ENCODE peak calls at places on chromosomes 3 and 15, in six cellular contexts. F is cardiac muscle cell, D is testis, M is AG09309, Z is Panc1, B is GM13977. T is an unnamed sample.

GRCh38 chr15:33675246-33675645 is 293.1 kb upstream of the CHRM5 start:
- DNase-seq in M (no peak), Z (peak), B (peak), D (peak), F (peak), T (no peak)

GRCh38 chr3:51874889-51875288 is 512 bp downstream of the IQCF5 start:
- DNase-seq in Z (no peak), M (no peak), F (no peak), D (no peak), B (no peak), T (no peak)

GRCh38 chr3:169071003-169071402 is 592.5 kb downstream of the MECOM start:
- DNase-seq in F (no peak), M (peak), D (no peak), Z (no peak), B (no peak), T (no peak)

GRCh38 chr3:44061268-44061667 is 180.4 kb upstream of the TOPAZ1 start:
- DNase-seq in B (no peak), F (no peak), M (no peak), D (no peak), Z (no peak), T (no peak)

GRCh38 chr3:129622933-129623332 is 16.5 kb upstream of the PLXND1 start:
- DNase-seq in Z (no peak), M (no peak), F (no peak), D (no peak), B (no peak), T (no peak)

GRCh38 chr3:187742351-187743171 is 2.7 kb downstream of the BCL6 start:
- DNase-seq in F (peak), B (no peak), M (no peak), D (peak), Z (no peak), T (no peak)

GRCh38 chr3:52056521-52056967 is at the start of gene DUSP7:
- DNase-seq in Z (no peak), D (peak), F (peak), B (peak), M (no peak), T (peak)

GRCh38 chr3:113097821-113098516 is 107.2 kb downstream of the GTPBP8 start:
- DNase-seq in F (peak), B (no peak), Z (no peak), M (peak), D (no peak), T (no peak)

GRCh38 chr3:97504463-97504862 is 260.1 kb upstream of the ARL6 start:
- DNase-seq in D (no peak), Z (no peak), F (no peak), M (no peak), B (no peak), T (no peak)

GRCh38 chr3:123953735-123954134 is 7.3 kb downstream of the CCDC14 start:
- DNase-seq in F (no peak), B (no peak), M (no peak), Z (no peak), D (no peak), T (no peak)

GRCh38 chr3:11749486-11749885 is 97.2 kb downstream of the TAMM41 start:
- DNase-seq in Z (no peak), D (no peak), M (no peak), B (no peak), F (no peak), T (no peak)

GRCh38 chr15:34043813-34044212 is 4.8 kb upstream of the AVEN start:
- DNase-seq in M (no peak), B (no peak), F (no peak), D (no peak), Z (no peak), T (no peak)

GRCh38 chr3:194607592-194608386 is 25.4 kb downstream of the TMEM44 start:
- DNase-seq in B (no peak), Z (no peak), F (no peak), D (no peak), M (no peak), T (no peak)

GRCh38 chr3:60756636-60757035 is 494.6 kb downstream of the FHIT start:
- DNase-seq in F (no peak), B (no peak), M (no peak), Z (no peak), D (no peak), T (no peak)

GRCh38 chr3:195458188-195458800 is 15.5 kb upstream of the ACAP2 start:
- DNase-seq in D (no peak), B (peak), M (no peak), F (peak), Z (no peak), T (no peak)

GRCh38 chr3:135995766-135996165 is 30.2 kb downstream of the PPP2R3A start:
- DNase-seq in F (no peak), B (no peak), D (no peak), M (no peak), Z (no peak), T (no peak)

GRCh38 chr3:16741103-16741758 is 136.0 kb upstream of the DAZL start:
- DNase-seq in D (no peak), M (peak), F (peak), Z (no peak), B (no peak), T (no peak)

GRCh38 chr3:82085356-82085755 is 323.9 kb upstream of the GBE1 start:
- DNase-seq in M (no peak), F (peak), D (no peak), Z (no peak), B (no peak), T (no peak)

GRCh38 chr3:108388136-108389132 is 92.1 kb downstream of the HHLA2 start:
- DNase-seq in Z (no peak), M (no peak), F (no peak), D (no peak), B (peak), T (no peak)

GRCh38 chr15:32936283-32936918 is 218.6 kb downstream of the GREM1 start:
- DNase-seq in F (peak), B (no peak), D (no peak), Z (no peak), M (peak), T (no peak)

GRCh38 chr15:41838400-41838897 is at the start of gene PLA2G4B:
- DNase-seq in Z (no peak), D (no peak), B (no peak), F (no peak), M (no peak), T (no peak)

GRCh38 chr3:65729553-65729952 is 309.2 kb downstream of the MAGI1 start:
- DNase-seq in D (peak), B (no peak), F (peak), Z (no peak), M (peak), T (no peak)

GRCh38 chr15:37900286-37901221 is 33.9 kb upstream of the TMCO5A start:
- DNase-seq in B (no peak), D (no peak), Z (no peak), F (peak), M (no peak), T (no peak)

GRCh38 chr3:36700537-36701248 is 63.7 kb downstream of the DCLK3 start:
- DNase-seq in Z (peak), D (peak), M (peak), F (peak), B (peak), T (peak)

GRCh38 chr15:53978248-53978906 is at the start of gene UNC13C:
- DNase-seq in D (peak), B (no peak), F (no peak), Z (no peak), M (no peak), T (peak)

GRCh38 chr15:69129026-69129385 is 31.4 kb upstream of the GLCE start:
- DNase-seq in M (no peak), D (peak), F (no peak), B (no peak), Z (no peak), T (no peak)
- TF ChIP-seq CTCF in M (no peak), D (no peak), F (no peak), B (no peak), Z (no peak), T (no peak)

DNA sequence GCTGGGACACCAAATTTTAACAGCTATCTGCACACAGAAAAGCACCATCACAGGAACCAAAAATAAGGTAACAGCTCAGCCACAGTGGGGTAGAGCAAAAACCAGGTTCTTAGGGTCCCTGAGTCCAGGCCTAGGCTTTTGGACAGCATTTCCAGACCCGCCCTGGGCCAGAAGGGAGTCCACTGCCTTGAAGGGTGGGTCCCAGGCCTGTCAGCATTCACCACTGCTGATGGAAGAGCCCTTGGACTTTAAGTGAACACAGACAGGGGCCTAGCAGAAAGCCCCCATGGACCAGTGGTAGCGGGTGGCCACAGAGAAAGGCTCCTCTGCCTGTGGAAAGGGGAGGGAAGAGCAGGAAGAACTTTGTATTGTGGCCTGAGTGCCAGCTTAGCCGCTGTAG is 56.4 kb downstream of the PLCH1 start:
- DNase-seq in B (no peak), Z (no peak), F (no peak), D (no peak), M (no peak), T (no peak)
- TF ChIP-seq CTCF in B (no peak), Z (no peak), F (no peak), D (no peak), M (no peak), T (no peak)

DNA sequence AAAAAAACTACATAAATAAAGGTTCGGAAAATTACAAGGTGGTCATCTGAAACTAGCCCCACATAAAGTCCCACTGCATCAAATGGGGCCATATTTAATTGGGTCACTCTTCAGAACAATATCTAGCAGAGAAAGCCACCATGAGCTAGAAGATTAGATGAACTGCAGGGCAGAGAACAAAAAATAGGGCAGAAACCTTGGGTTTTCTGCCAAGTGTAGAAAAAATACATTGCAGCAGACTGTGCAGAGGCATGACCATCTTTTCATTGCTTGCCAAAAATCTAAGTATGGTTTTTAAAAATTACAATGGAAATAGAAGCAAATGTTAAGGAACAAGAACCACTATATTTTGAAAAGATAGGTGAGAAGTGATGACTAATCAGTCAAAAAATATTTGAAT is 13.1 kb upstream of the GOLM2 start:
- DNase-seq in F (no peak), M (no peak), B (no peak), Z (no peak), D (no peak), T (no peak)
- TF ChIP-seq CTCF in F (no peak), M (no peak), B (no peak), Z (no peak), D (no peak), T (no peak)

GRCh38 chr15:67786646-67787045 is 38.7 kb upstream of the SKOR1 start:
- DNase-seq in Z (no peak), M (no peak), F (no peak), D (no peak), B (no peak), T (no peak)

GRCh38 chr15:67784057-67784781 is 41.1 kb upstream of the SKOR1 start:
- DNase-seq in F (no peak), Z (no peak), M (no peak), D (no peak), B (peak), T (no peak)

GRCh38 chr15:67784856-67785430 is 40.4 kb upstream of the SKOR1 start:
- DNase-seq in M (no peak), F (no peak), Z (no peak), B (no peak), D (no peak), T (no peak)

GRCh38 chr15:67783303-67783702 is 42.0 kb upstream of the SKOR1 start:
- DNase-seq in M (no peak), B (peak), F (no peak), D (no peak), Z (no peak), T (no peak)

GRCh38 chr15:67785431-67785830 is 39.9 kb upstream of the SKOR1 start:
- DNase-seq in F (no peak), B (no peak), Z (no peak), M (no peak), D (no peak), T (no peak)
- TF ChIP-seq CTCF in F (no peak), B (no peak), Z (no peak), M (no peak), D (no peak), T (no peak)

DNA sequence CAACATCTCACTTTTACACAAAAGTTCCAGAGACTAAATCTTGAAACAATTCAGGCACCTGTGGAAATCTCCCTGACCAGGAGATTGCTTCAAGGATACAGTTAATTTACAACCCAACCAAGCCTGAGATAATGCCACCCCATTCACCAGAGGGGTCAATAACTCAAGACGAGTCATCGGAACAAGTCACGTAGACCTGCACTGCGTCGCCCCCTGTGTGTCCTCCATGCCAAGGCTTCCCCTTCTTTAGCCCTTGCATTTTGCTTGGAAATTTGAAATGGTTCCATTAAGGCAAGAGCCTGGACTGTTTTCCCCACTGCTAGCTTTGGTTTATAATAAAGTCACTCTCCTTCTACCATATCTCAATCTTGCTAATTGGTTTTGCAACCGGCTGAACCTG is 129.0 kb upstream of the NEO1 start:
- DNase-seq in D (no peak), Z (no peak), F (no peak), B (no peak), M (no peak), T (no peak)
- TF ChIP-seq CTCF in D (no peak), Z (peak), F (no peak), B (no peak), M (no peak), T (no peak)

DNA sequence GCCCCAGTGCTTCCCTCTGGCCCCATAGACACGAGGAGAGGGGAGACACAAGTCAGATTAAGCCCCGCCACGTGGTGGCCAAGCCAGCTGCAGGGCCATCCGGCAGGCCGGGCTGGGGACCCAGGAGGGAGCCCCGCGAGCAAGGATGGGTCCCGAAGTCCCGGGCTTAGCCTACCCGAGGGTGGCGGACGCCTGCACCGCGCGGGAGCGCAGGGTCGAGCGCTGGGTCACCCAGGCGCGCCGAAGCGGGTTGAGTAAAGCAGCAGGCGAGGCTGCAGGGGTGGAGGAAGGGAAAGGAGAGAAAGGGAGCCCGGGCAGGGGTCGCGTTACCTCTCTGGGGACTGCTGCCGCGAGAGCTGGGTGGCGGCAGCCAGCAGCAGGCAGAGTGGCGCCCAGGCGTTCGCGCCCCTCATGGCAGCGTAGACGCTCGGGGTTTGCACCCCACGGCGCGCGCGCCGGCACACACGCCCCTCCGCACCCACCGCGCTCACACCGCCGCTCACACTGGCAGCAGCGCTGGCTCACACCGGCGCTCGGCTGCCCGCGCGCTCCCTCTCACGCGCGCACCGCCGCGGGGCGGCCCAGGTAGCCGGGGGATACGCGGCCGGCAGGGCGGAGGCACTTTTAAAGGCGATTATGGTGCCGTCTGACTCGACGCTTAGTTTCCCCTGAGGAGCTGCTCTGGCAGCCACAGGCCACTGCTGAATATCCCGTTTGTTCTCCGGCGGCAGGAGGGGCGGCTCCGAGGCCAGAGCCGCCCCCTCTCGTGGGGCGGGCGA is at the start of gene PCOLCE2:
- DNase-seq in D (peak), M (no peak), Z (no peak), F (peak), B (peak), T (peak)
- TF ChIP-seq CTCF in D (no peak), M (no peak), Z (no peak), F (no peak), B (no peak), T (no peak)

GRCh38 chr3:42477696-42478095 is 24.7 kb upstream of the VIPR1 start:
- DNase-seq in M (no peak), B (no peak), D (no peak), Z (no peak), F (no peak), T (no peak)
- TF ChIP-seq CTCF in M (no peak), B (no peak), D (no peak), Z (no peak), F (no peak), T (no peak)

GRCh38 chr3:152834354-152835310 is at the start of gene P2RY1:
- DNase-seq in F (peak), B (peak), D (peak), Z (no peak), M (no peak), T (peak)
- TF ChIP-seq CTCF in F (no peak), B (no peak), D (peak), Z (no peak), M (no peak), T (no peak)

GRCh38 chr15:90560229-90560771 is 30.6 kb downstream of the CRTC3 start:
- DNase-seq in B (no peak), M (peak), F (peak), Z (no peak), D (peak), T (no peak)

GRCh38 chr15:90561344-90562244 is 31.9 kb downstream of the CRTC3 start:
- DNase-seq in B (no peak), M (peak), D (no peak), F (peak), Z (no peak), T (no peak)

GRCh38 chr15:90564109-90564508 is 34.4 kb downstream of the CRTC3 start:
- DNase-seq in B (no peak), D (no peak), M (no peak), Z (no peak), F (no peak), T (no peak)

GRCh38 chr15:90563460-90563859 is 33.7 kb downstream of the CRTC3 start:
- DNase-seq in B (no peak), M (no peak), F (no peak), D (no peak), Z (no peak), T (no peak)

DNA sequence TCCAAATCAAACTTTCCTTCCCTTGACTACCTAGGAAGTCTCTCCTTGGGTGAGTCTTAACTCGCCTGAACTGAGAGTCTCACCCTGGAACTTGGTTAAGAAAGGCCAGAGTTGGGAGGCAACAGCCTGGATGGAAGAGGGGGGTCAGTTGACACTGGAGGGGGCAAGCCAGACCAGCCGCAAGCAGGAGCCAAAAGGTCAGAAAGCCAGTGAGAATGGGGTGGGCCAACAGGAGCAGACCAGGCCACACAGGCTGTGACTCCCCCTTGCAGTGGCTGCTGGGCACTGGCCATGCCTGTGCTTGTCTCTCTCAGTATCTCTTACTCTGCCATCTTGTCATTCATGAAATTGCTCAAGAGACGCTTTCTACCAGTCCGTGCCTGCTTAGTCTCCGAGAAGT is 32.9 kb downstream of the CRTC3 start:
- DNase-seq in Z (no peak), F (no peak), D (no peak), B (no peak), M (no peak), T (no peak)
- TF ChIP-seq CTCF in Z (no peak), F (no peak), D (no peak), B (no peak), M (no peak), T (no peak)

GRCh38 chr15:59105839-59106238 is 893 bp downstream of the CCNB2 start:
- DNase-seq in D (no peak), Z (no peak), B (no peak), F (no peak), M (no peak), T (no peak)
- TF ChIP-seq CTCF in D (no peak), Z (no peak), B (no peak), F (no peak), M (no peak), T (no peak)

T was measured in mesothelial cell of epicardium.